ENCODE peak calls at places on chromosomes 3 and 15, in eight cellular contexts. One of them, this sample, is unnamed.

GRCh38 chr15:90545095-90545494 is 15.4 kb downstream of the CRTC3 start:
- DNase-seq in T-helper 9 cell: no peak
- DNase-seq in skeletal muscle cell: no peak
- DNase-seq in H9: no peak
- DNase-seq in NCI-H2081 treated with DMSO at 0.1 percent for 48 hours: no peak
- DNase-seq in activated CD8-positive, alpha-beta memory T cell treated with anti-CD3 and anti-CD28 coated beads, Interleukin-2, amount 10 ng/mL, durations not matched to agents 7 days and 5 days: no peak
- DNase-seq in activated naive CD8-positive, alpha-beta T cell treated with anti-CD3 and anti-CD28 coated beads, Interleukin-2, amount 50 U/mL, for 24 hours: no peak
- DNase-seq in nephron progenitor cell: no peak
- DNase-seq in this sample: no peak

GRCh38 chr15:63420333-63420741 is 38.7 kb upstream of the CA12 start:
- DNase-seq in T-helper 9 cell: no peak
- DNase-seq in skeletal muscle cell: no peak
- DNase-seq in H9: no peak
- DNase-seq in NCI-H2081 treated with DMSO at 0.1 percent for 48 hours: no peak
- DNase-seq in activated CD8-positive, alpha-beta memory T cell treated with anti-CD3 and anti-CD28 coated beads, Interleukin-2, amount 10 ng/mL, durations not matched to agents 7 days and 5 days: no peak
- DNase-seq in activated naive CD8-positive, alpha-beta T cell treated with anti-CD3 and anti-CD28 coated beads, Interleukin-2, amount 50 U/mL, for 24 hours: no peak
- DNase-seq in nephron progenitor cell: no peak
- DNase-seq in this sample: no peak

GRCh38 chr3:54427951-54428871 is 305.9 kb downstream of the CACNA2D3 start:
- DNase-seq in T-helper 9 cell: no peak
- DNase-seq in skeletal muscle cell: peak
- DNase-seq in H9: peak
- DNase-seq in NCI-H2081 treated with DMSO at 0.1 percent for 48 hours: peak
- DNase-seq in activated CD8-positive, alpha-beta memory T cell treated with anti-CD3 and anti-CD28 coated beads, Interleukin-2, amount 10 ng/mL, durations not matched to agents 7 days and 5 days: peak
- DNase-seq in activated naive CD8-positive, alpha-beta T cell treated with anti-CD3 and anti-CD28 coated beads, Interleukin-2, amount 50 U/mL, for 24 hours: peak
- DNase-seq in nephron progenitor cell: peak
- DNase-seq in this sample: peak

GRCh38 chr15:64452988-64453688 is 7.2 kb upstream of the ZNF609 start:
- DNase-seq in T-helper 9 cell: no peak
- DNase-seq in skeletal muscle cell: no peak
- DNase-seq in H9: no peak
- DNase-seq in NCI-H2081 treated with DMSO at 0.1 percent for 48 hours: peak
- DNase-seq in activated CD8-positive, alpha-beta memory T cell treated with anti-CD3 and anti-CD28 coated beads, Interleukin-2, amount 10 ng/mL, durations not matched to agents 7 days and 5 days: no peak
- DNase-seq in activated naive CD8-positive, alpha-beta T cell treated with anti-CD3 and anti-CD28 coated beads, Interleukin-2, amount 50 U/mL, for 24 hours: no peak
- DNase-seq in nephron progenitor cell: no peak
- DNase-seq in this sample: peak

GRCh38 chr3:86162521-86162920 is 828.4 kb downstream of the VGLL3 start:
- DNase-seq in T-helper 9 cell: no peak
- DNase-seq in skeletal muscle cell: no peak
- DNase-seq in H9: no peak
- DNase-seq in NCI-H2081 treated with DMSO at 0.1 percent for 48 hours: no peak
- DNase-seq in activated CD8-positive, alpha-beta memory T cell treated with anti-CD3 and anti-CD28 coated beads, Interleukin-2, amount 10 ng/mL, durations not matched to agents 7 days and 5 days: no peak
- DNase-seq in activated naive CD8-positive, alpha-beta T cell treated with anti-CD3 and anti-CD28 coated beads, Interleukin-2, amount 50 U/mL, for 24 hours: no peak
- DNase-seq in nephron progenitor cell: no peak
- DNase-seq in this sample: no peak

GRCh38 chr3:27927882-27928281 is 205.8 kb upstream of the EOMES start:
- DNase-seq in T-helper 9 cell: no peak
- DNase-seq in skeletal muscle cell: no peak
- DNase-seq in H9: no peak
- DNase-seq in NCI-H2081 treated with DMSO at 0.1 percent for 48 hours: no peak
- DNase-seq in activated CD8-positive, alpha-beta memory T cell treated with anti-CD3 and anti-CD28 coated beads, Interleukin-2, amount 10 ng/mL, durations not matched to agents 7 days and 5 days: no peak
- DNase-seq in activated naive CD8-positive, alpha-beta T cell treated with anti-CD3 and anti-CD28 coated beads, Interleukin-2, amount 50 U/mL, for 24 hours: no peak
- DNase-seq in nephron progenitor cell: no peak
- DNase-seq in this sample: no peak

GRCh38 chr3:64164309-64164708 is 61.0 kb downstream of the PRICKLE2 start:
- DNase-seq in T-helper 9 cell: no peak
- DNase-seq in skeletal muscle cell: no peak
- DNase-seq in H9: no peak
- DNase-seq in NCI-H2081 treated with DMSO at 0.1 percent for 48 hours: no peak
- DNase-seq in activated CD8-positive, alpha-beta memory T cell treated with anti-CD3 and anti-CD28 coated beads, Interleukin-2, amount 10 ng/mL, durations not matched to agents 7 days and 5 days: no peak
- DNase-seq in activated naive CD8-positive, alpha-beta T cell treated with anti-CD3 and anti-CD28 coated beads, Interleukin-2, amount 50 U/mL, for 24 hours: no peak
- DNase-seq in nephron progenitor cell: no peak
- DNase-seq in this sample: peak

GRCh38 chr3:123447749-123448502 is 964 bp downstream of the ADCY5 start:
- DNase-seq in T-helper 9 cell: peak
- DNase-seq in skeletal muscle cell: no peak
- DNase-seq in H9: peak
- DNase-seq in NCI-H2081 treated with DMSO at 0.1 percent for 48 hours: no peak
- DNase-seq in activated CD8-positive, alpha-beta memory T cell treated with anti-CD3 and anti-CD28 coated beads, Interleukin-2, amount 10 ng/mL, durations not matched to agents 7 days and 5 days: no peak
- DNase-seq in activated naive CD8-positive, alpha-beta T cell treated with anti-CD3 and anti-CD28 coated beads, Interleukin-2, amount 50 U/mL, for 24 hours: peak
- DNase-seq in nephron progenitor cell: peak
- DNase-seq in this sample: no peak

GRCh38 chr3:117853923-117854322 is 1144.3 kb downstream of the TUSC7 start:
- DNase-seq in T-helper 9 cell: no peak
- DNase-seq in skeletal muscle cell: peak
- DNase-seq in H9: no peak
- DNase-seq in NCI-H2081 treated with DMSO at 0.1 percent for 48 hours: no peak
- DNase-seq in activated CD8-positive, alpha-beta memory T cell treated with anti-CD3 and anti-CD28 coated beads, Interleukin-2, amount 10 ng/mL, durations not matched to agents 7 days and 5 days: no peak
- DNase-seq in activated naive CD8-positive, alpha-beta T cell treated with anti-CD3 and anti-CD28 coated beads, Interleukin-2, amount 50 U/mL, for 24 hours: no peak
- DNase-seq in nephron progenitor cell: no peak
- DNase-seq in this sample: peak

GRCh38 chr15:51625236-51625635 is 2.7 kb upstream of the DMXL2 start:
- DNase-seq in T-helper 9 cell: no peak
- DNase-seq in skeletal muscle cell: no peak
- DNase-seq in H9: no peak
- DNase-seq in NCI-H2081 treated with DMSO at 0.1 percent for 48 hours: no peak
- DNase-seq in activated CD8-positive, alpha-beta memory T cell treated with anti-CD3 and anti-CD28 coated beads, Interleukin-2, amount 10 ng/mL, durations not matched to agents 7 days and 5 days: no peak
- DNase-seq in activated naive CD8-positive, alpha-beta T cell treated with anti-CD3 and anti-CD28 coated beads, Interleukin-2, amount 50 U/mL, for 24 hours: no peak
- DNase-seq in nephron progenitor cell: no peak
- DNase-seq in this sample: no peak

GRCh38 chr3:188343894-188344293 is 189.9 kb downstream of the LPP start:
- DNase-seq in T-helper 9 cell: no peak
- DNase-seq in skeletal muscle cell: no peak
- DNase-seq in H9: no peak
- DNase-seq in NCI-H2081 treated with DMSO at 0.1 percent for 48 hours: no peak
- DNase-seq in activated CD8-positive, alpha-beta memory T cell treated with anti-CD3 and anti-CD28 coated beads, Interleukin-2, amount 10 ng/mL, durations not matched to agents 7 days and 5 days: no peak
- DNase-seq in activated naive CD8-positive, alpha-beta T cell treated with anti-CD3 and anti-CD28 coated beads, Interleukin-2, amount 50 U/mL, for 24 hours: no peak
- DNase-seq in nephron progenitor cell: no peak
- DNase-seq in this sample: peak